ENCODE peak calls at places on chromosomes 12 and 14, in six cellular contexts. A is stomach; P is cardiac muscle cell; D is neural progenitor cell; N is aorta; J is CD8-positive, alpha-beta T cell. Z is an unnamed sample.

GRCh38 chr14:60183724-60184596 is 18.8 kb upstream of the DHRS7 start:
- DNase-seq in N (no peak), J (no peak), D (peak; percentile 87), A (no peak), P (peak; percentile 76), Z (peak; percentile 94)

GRCh38 chr12:118360785-118361404 is 11.8 kb downstream of the TAOK3 start:
- DNase-seq in D (no peak), P (no peak), N (no peak), A (no peak), J (no peak), Z (peak; percentile 72)

GRCh38 chr12:1781770-1782169 is 38.6 kb upstream of the LRTM2 start:
- DNase-seq in P (peak; percentile 83), N (no peak), A (no peak), J (no peak), D (no peak), Z (peak; percentile 51)

GRCh38 chr12:64531665-64532334 is 78.5 kb upstream of the RASSF3 start:
- DNase-seq in D (peak; percentile 37), P (no peak), A (no peak), J (no peak), N (no peak), Z (no peak)

GRCh38 chr14:102775855-102776760 is 1.1 kb upstream of the TRAF3 start:
- DNase-seq in N (peak; percentile 48), J (peak; percentile 49), A (peak; percentile 42), P (peak; percentile 27), D (no peak), Z (peak; percentile 58)

GRCh38 chr12:112325648-112326207 is 56.5 kb downstream of the HECTD4 start:
- DNase-seq in P (no peak), N (no peak), A (no peak), J (no peak), D (no peak), Z (no peak)

GRCh38 chr12:4151362-4152121 is 122.0 kb upstream of the CCND2 start:
- DNase-seq in P (no peak), J (peak; percentile 7), D (no peak), N (no peak), A (no peak), Z (no peak)

GRCh38 chr12:92470608-92471021 is 232.2 kb upstream of the PLEKHG7 start:
- DNase-seq in N (no peak), J (no peak), P (no peak), A (no peak), D (no peak), Z (no peak)

GRCh38 chr14:64878775-64879634 is 702 bp downstream of the SPTB start:
- DNase-seq in P (peak; percentile 43), N (peak; percentile 46), A (no peak), J (no peak), D (peak; percentile 37), Z (peak; percentile 9)

GRCh38 chr14:102778616-102779351 is 1.5 kb downstream of the TRAF3 start:
- DNase-seq in D (no peak), P (no peak), N (no peak), A (no peak), J (no peak), Z (peak; percentile 13)

GRCh38 chr12:45191239-45191638 is 24.7 kb upstream of the ANO6 start:
- DNase-seq in P (no peak), A (no peak), D (no peak), J (no peak), N (no peak), Z (peak; percentile 22)

DNA sequence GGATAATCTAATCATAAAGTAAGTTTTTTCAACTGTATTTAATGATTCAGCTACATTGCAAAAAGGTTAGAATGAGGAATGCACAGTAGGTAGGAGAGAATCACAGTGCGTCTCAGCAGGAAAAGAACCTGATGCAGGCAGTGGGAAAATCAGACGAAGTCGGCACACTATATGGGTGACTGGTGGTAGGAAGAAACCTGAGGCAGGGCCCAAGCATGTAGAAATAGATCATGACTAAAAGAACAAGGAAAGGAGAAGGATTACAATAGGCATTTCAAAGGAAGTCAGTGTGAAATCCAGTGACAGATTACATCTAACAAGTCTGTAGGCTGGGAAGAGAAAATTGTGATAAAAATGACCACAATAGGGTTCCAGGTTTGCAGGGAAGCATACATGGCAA is 267.0 kb downstream of the MED13L start:
- DNase-seq in A (no peak), N (no peak), J (no peak), P (no peak), D (no peak), Z (no peak)
- H3K36me3 ChIP-seq in A (peaks cover 96% of the 10 kb centered on the region), N (peaks cover 7% of the 10 kb centered on the region), J (peaks cover 51% of the 10 kb centered on the region), P (peaks cover 50% of the 10 kb centered on the region), D (peaks cover 7% of the 10 kb centered on the region), Z (peaks cover 93% of the 10 kb centered on the region)

GRCh38 chr12:122293081-122293480 is 26.8 kb upstream of the VPS33A start:
- DNase-seq in P (no peak), D (no peak), J (no peak), N (no peak), A (no peak), Z (no peak)
- H3K36me3 ChIP-seq in P (peaks cover 5% of the 10 kb centered on the region), D (no peaks in the 10 kb centered on the region), J (peaks cover 10% of the 10 kb centered on the region), N (peaks cover 4% of the 10 kb centered on the region), A (peaks cover 68% of the 10 kb centered on the region), Z (peaks cover 48% of the 10 kb centered on the region)

GRCh38 chr14:36511981-36512584 is 7.9 kb downstream of the NKX2-1 start:
- DNase-seq in N (no peak), J (no peak), A (no peak), P (no peak), D (no peak), Z (no peak)

GRCh38 chr14:36508418-36509051 is 11.5 kb downstream of the NKX2-1 start:
- DNase-seq in J (no peak), P (no peak), D (peak; percentile 66), N (no peak), A (no peak), Z (no peak)

GRCh38 chr14:36509056-36509917 is 10.7 kb downstream of the NKX2-1 start:
- DNase-seq in N (no peak), P (no peak), D (no peak), A (no peak), J (no peak), Z (no peak)

GRCh38 chr14:36510874-36511273 is 9.2 kb downstream of the NKX2-1 start:
- DNase-seq in A (no peak), P (no peak), D (no peak), N (no peak), J (no peak), Z (no peak)

GRCh38 chr14:36510078-36510799 is 9.8 kb downstream of the NKX2-1 start:
- DNase-seq in P (no peak), N (no peak), J (no peak), A (no peak), D (peak; percentile 73), Z (no peak)
- H3K36me3 ChIP-seq in P (no peaks in the 10 kb centered on the region), N (no peaks in the 10 kb centered on the region), J (no peaks in the 10 kb centered on the region), A (no peaks in the 10 kb centered on the region), D (no peaks in the 10 kb centered on the region), Z (no peaks in the 10 kb centered on the region)

DNA sequence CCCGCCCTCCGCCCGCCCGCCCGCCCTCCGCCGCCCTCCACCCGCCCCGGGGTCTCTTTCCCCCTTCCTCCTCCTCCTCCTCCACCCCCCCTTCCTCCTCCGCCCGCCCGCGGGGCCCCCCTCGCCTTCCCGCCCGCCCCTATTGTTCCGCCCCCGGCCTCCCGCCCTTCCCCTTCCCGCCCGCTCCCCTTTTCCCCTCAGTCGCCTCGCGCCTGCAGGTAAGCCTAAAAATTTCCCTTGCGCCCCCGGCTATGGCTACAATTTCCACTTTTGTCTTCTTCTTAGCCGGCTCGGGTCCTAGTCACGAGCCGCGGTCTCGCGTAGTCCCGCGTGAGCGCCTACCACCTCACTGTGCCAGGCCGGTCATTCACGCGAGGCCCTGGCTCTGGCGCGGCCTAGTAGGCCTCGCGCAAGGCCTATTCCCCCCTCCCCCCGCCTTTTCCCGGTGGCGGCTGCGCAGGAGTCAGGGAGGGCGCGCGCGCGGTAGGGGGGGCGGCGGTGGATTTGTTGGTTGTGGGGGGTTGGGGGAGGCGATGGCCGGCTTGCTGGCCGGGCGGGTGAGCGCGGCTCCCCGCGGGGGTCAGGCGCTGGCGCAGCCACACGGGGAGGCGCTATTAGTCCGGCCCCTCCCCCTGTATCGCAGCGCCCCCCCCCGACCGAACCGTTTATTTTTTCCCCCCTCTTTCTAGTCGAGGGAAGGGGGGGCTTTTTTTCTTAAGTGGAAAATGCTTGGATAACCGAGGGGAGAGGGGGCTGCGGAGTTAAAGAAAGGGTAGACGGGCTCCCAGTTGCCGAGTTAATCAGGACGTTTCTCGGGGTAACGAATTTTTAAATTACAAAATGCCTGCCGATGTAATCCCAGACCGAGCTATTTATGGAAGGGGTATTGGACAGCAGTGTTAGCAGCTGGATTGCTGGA is 516 bp downstream of the PCBP2 start:
- DNase-seq in A (peak; percentile 86), J (peak; percentile 91), P (peak; percentile 91), N (peak; percentile 92), D (peak; percentile 95), Z (peak; percentile 94)
- H3K36me3 ChIP-seq in A (peaks cover 53% of the 10 kb centered on the region), J (peaks cover 28% of the 10 kb centered on the region), P (peaks cover 36% of the 10 kb centered on the region), N (peaks cover 10% of the 10 kb centered on the region), D (peaks cover 24% of the 10 kb centered on the region), Z (peaks cover 45% of the 10 kb centered on the region)

GRCh38 chr12:132853285-132854092 is 24.8 kb upstream of the GOLGA3 start:
- DNase-seq in J (no peak), N (no peak), A (no peak), P (no peak), D (no peak), Z (no peak)

GRCh38 chr12:132861558-132861957 is 25.8 kb downstream of the CHFR start:
- DNase-seq in P (no peak), A (no peak), D (no peak), N (no peak), J (no peak), Z (no peak)

GRCh38 chr12:132856581-132856980 is 27.9 kb upstream of the GOLGA3 start:
- DNase-seq in N (no peak), P (no peak), A (no peak), J (no peak), D (no peak), Z (no peak)

GRCh38 chr12:132858727-132859266 is 28.6 kb downstream of the CHFR start:
- DNase-seq in D (no peak), N (no peak), A (peak; percentile 58), P (no peak), J (no peak), Z (no peak)
- H3K36me3 ChIP-seq in D (no peaks in the 10 kb centered on the region), N (peaks cover 7% of the 10 kb centered on the region), A (peaks cover 94% of the 10 kb centered on the region), P (peaks cover 44% of the 10 kb centered on the region), J (peaks cover 33% of the 10 kb centered on the region), Z (peaks cover 85% of the 10 kb centered on the region)

GRCh38 chr14:81220767-81221578 is at the start of gene GTF2A1:
- DNase-seq in P (peak; percentile 97), N (peak; percentile 97), J (peak; percentile 97), A (peak; percentile 96), D (peak; percentile 97), Z (peak; percentile 99)

GRCh38 chr14:81222694-81223093 is 1.9 kb upstream of the GTF2A1 start:
- DNase-seq in P (no peak), A (no peak), J (no peak), N (no peak), D (no peak), Z (no peak)

GRCh38 chr14:81221579-81222102 is 882 bp upstream of the GTF2A1 start:
- DNase-seq in J (no peak), D (no peak), A (no peak), N (no peak), P (peak; percentile 13), Z (no peak)

GRCh38 chr14:81220488-81220766 is 332 bp downstream of the GTF2A1 start:
- DNase-seq in A (no peak), P (no peak), N (no peak), D (no peak), J (no peak), Z (no peak)

DNA sequence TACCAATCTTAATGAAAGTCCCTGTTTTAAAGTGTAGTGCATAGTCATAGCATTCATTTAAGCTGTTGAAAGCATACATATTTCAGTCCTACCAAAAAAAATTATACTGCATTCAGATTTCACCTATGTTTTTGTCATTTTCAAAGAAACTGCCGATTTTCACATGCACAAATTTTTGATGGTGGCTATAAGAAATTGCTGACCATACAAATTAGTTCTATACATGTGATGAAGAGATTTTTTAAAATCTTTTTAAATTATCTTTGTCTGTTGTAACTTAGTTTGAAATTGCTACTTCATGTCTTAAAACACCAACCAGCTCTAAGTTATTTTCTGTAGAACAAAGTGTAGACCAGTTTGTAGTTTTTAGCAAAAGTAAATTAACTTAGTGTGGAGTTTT is 3.5 kb upstream of the GTF2A1 start:
- DNase-seq in N (no peak), J (no peak), A (no peak), P (no peak), D (no peak), Z (no peak)
- H3K36me3 ChIP-seq in N (no peaks in the 10 kb centered on the region), J (no peaks in the 10 kb centered on the region), A (no peaks in the 10 kb centered on the region), P (no peaks in the 10 kb centered on the region), D (no peaks in the 10 kb centered on the region), Z (no peaks in the 10 kb centered on the region)